ENCODE peak calls at places on chromosome 21, in ten cellular contexts. V is CD4-positive, alpha-beta memory T cell; C is transverse colon; X is kidney epithelial cell; L is aorta; Q is PC-9; H is right lobe of liver; Y is endothelial cell of umbilical vein; D is psoas muscle; K is SK-N-SH. S is an unnamed sample. For H3K36me3, the result is how much of the 10 kb centered on the place peaks cover.

GRCh38 chr21:34567574-34567973 is 47.3 kb downstream of the RCAN1 start:
- DNase-seq in V (no peak), C (no peak), X (no peak), L (no peak), Q (no peak), H (no peak), Y (no peak), D (no peak), K (no peak), S (no peak)

GRCh38 chr21:27424601-27425000 is 457.7 kb upstream of the ADAMTS5 start:
- DNase-seq in V (no peak), C (no peak), X (no peak), L (no peak), Q (no peak), H (no peak), Y (no peak), D (no peak), K (no peak), S (no peak)

GRCh38 chr21:16113052-16113715 is 383.4 kb downstream of the USP25 start:
- DNase-seq in V (no peak), C (no peak), X (no peak), L (no peak), Q (no peak), H (no peak), Y (no peak), D (no peak), K (no peak), S (no peak)

GRCh38 chr21:34639882-34640788 is 25.2 kb upstream of the RCAN1 start:
- DNase-seq in V (peak), C (no peak), X (no peak), L (no peak), Q (no peak), H (no peak), Y (no peak), D (no peak), K (no peak), S (peak)

GRCh38 chr21:7957713-7958064 is 2563.7 kb upstream of the TPTE start:
- DNase-seq in V (no peak), C (no peak), X (no peak), L (no peak), Q (no peak), H (no peak), Y (no peak), D (no peak), K (no peak), S (no peak)

GRCh38 chr21:34743831-34744230 is 75.0 kb downstream of the CLIC6 start:
- DNase-seq in V (no peak), C (peak), X (no peak), L (peak), Q (peak), H (no peak), Y (no peak), D (peak), K (no peak), S (peak)

GRCh38 chr21:31143021-31143420 is 104.7 kb upstream of the KRTAP19-8 start:
- DNase-seq in V (no peak), C (no peak), X (no peak), L (no peak), Q (no peak), H (no peak), Y (no peak), D (no peak), K (no peak), S (no peak)

GRCh38 chr21:33968082-33968997 is 52.7 kb upstream of the ATP5PO start:
- DNase-seq in V (no peak), C (peak), X (no peak), L (no peak), Q (no peak), H (no peak), Y (peak), D (no peak), K (no peak), S (no peak)

GRCh38 chr21:31182231-31183129 is 144.2 kb upstream of the KRTAP19-8 start:
- DNase-seq in V (peak), C (no peak), X (no peak), L (no peak), Q (no peak), H (no peak), Y (no peak), D (no peak), K (no peak), S (no peak)

GRCh38 chr21:34027727-34028461 is 45.5 kb upstream of the MRPS6 start:
- DNase-seq in V (no peak), C (no peak), X (no peak), L (no peak), Q (no peak), H (no peak), Y (no peak), D (no peak), K (no peak), S (no peak)

GRCh38 chr21:17797967-17798366 is 21.2 kb downstream of the C21orf91 start:
- DNase-seq in V (no peak), C (no peak), X (no peak), L (no peak), Q (no peak), H (no peak), Y (no peak), D (no peak), K (no peak), S (no peak)

GRCh38 chr21:25350056-25350455 is 257.2 kb downstream of the MRPL39 start:
- DNase-seq in V (no peak), C (no peak), X (no peak), L (no peak), Q (no peak), H (no peak), Y (peak), D (no peak), K (peak), S (no peak)

GRCh38 chr21:15080504-15080903 is 15.7 kb upstream of the NRIP1 start:
- DNase-seq in V (no peak), C (no peak), X (no peak), L (no peak), Q (no peak), H (no peak), Y (no peak), D (no peak), K (peak), S (no peak)

GRCh38 chr21:26736449-26736848 is 108.8 kb downstream of the ADAMTS1 start:
- DNase-seq in V (no peak), C (no peak), X (no peak), L (no peak), Q (no peak), H (no peak), Y (no peak), D (no peak), K (no peak), S (no peak)

GRCh38 chr21:33892853-33893252 is 22.8 kb downstream of the ATP5PO start:
- DNase-seq in V (no peak), C (no peak), X (no peak), L (peak), Q (no peak), H (no peak), Y (no peak), D (no peak), K (peak), S (no peak)

GRCh38 chr21:24265987-24266386 is 1341.3 kb downstream of the MRPL39 start:
- DNase-seq in V (no peak), C (no peak), X (no peak), L (no peak), Q (no peak), H (no peak), Y (no peak), D (no peak), K (peak), S (no peak)

GRCh38 chr21:27681038-27681437 is 714.1 kb upstream of the ADAMTS5 start:
- DNase-seq in V (no peak), C (no peak), X (no peak), L (no peak), Q (no peak), H (no peak), Y (peak), D (no peak), K (no peak), S (no peak)

GRCh38 chr21:8989883-8990325 is 1531.5 kb upstream of the TPTE start:
- DNase-seq in V (no peak), C (no peak), X (no peak), L (peak), Q (peak), H (no peak), Y (peak), D (no peak), K (no peak), S (peak)

GRCh38 chr21:28705616-28706015 is 287.1 kb downstream of the LTN1 start:
- DNase-seq in V (no peak), C (no peak), X (no peak), L (no peak), Q (no peak), H (no peak), Y (no peak), D (no peak), K (no peak), S (no peak)

GRCh38 chr21:29189358-29189757 is 58.9 kb downstream of the MAP3K7CL start:
- DNase-seq in V (no peak), C (no peak), X (no peak), L (no peak), Q (peak), H (no peak), Y (no peak), D (no peak), K (no peak), S (no peak)

GRCh38 chr21:31198575-31198974 is 145.5 kb downstream of the TIAM1 start:
- DNase-seq in V (peak), C (no peak), X (no peak), L (no peak), Q (peak), H (no peak), Y (peak), D (no peak), K (peak), S (peak)

GRCh38 chr21:31332525-31332924 is 11.5 kb downstream of the TIAM1 start:
- DNase-seq in V (no peak), C (no peak), X (no peak), L (no peak), Q (no peak), H (no peak), Y (no peak), D (no peak), K (no peak), S (no peak)

GRCh38 chr21:25323356-25323949 is 283.8 kb downstream of the MRPL39 start:
- DNase-seq in V (no peak), C (no peak), X (no peak), L (no peak), Q (no peak), H (no peak), Y (peak), D (no peak), K (no peak), S (no peak)

GRCh38 chr21:15669247-15669646 is 60.5 kb upstream of the USP25 start:
- DNase-seq in V (no peak), C (no peak), X (no peak), L (no peak), Q (peak), H (no peak), Y (no peak), D (no peak), K (no peak), S (no peak)

GRCh38 chr21:28439852-28440251 is 552.8 kb downstream of the LTN1 start:
- DNase-seq in V (no peak), C (no peak), X (no peak), L (no peak), Q (no peak), H (no peak), Y (no peak), D (no peak), K (no peak), S (no peak)

DNA sequence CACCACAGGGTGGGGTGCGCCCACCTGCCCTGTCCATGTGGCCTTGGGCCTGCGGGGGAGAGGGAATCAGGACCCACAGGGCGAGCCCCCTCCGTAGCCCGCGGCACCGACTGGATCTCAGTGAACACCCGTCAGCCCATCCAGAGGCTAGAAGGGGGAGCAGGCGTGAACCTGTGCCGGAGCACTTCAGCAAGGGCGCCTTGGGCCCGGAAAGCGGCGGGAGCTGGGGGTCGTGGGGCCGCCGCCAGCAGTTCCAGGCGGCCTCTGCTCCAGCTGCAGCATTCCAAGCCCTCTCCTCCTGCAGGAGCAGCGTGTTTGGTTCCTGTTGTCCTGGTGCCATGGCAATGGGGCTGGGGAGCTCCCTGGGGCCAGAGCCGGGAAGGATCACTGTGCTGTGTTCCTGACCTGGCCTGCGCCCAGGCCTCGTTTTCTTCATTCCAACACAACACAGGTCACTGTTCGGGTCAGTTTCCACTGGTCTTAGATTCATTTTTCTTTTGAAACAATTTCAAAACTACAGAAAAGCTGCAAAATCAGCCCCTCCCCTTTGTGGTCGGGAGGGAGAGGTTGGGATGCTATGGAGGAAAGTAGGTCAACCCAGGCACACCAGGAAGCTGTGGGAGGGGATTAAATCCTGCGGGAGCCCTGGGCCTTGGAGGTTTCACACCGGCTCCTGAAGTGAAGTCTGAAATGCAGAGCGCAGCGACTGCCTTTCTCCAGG is 18.8 kb downstream of the SLX9 start:
- DNase-seq in V (no peak), C (peak), X (no peak), L (peak), Q (no peak), H (peak), Y (peak), D (peak), K (peak), S (peak)
- H3K36me3 ChIP-seq in V (under half), C (under half), X (under half), L (under half), Q (under half), H (under half), Y (under half), D (under half), K (under half), S (under half)

GRCh38 chr21:39209334-39209688 is 26.1 kb upstream of the PSMG1 start:
- DNase-seq in V (no peak), C (no peak), X (no peak), L (no peak), Q (no peak), H (no peak), Y (no peak), D (no peak), K (no peak), S (no peak)
- H3K36me3 ChIP-seq in V (under half), C (under half), X (under half), L (under half), Q (under half), H (under half), Y (under half), D (under half), K (half or more), S (half or more)

GRCh38 chr21:43687566-43688395 is 28.4 kb downstream of the RRP1B start:
- DNase-seq in V (no peak), C (no peak), X (no peak), L (no peak), Q (no peak), H (no peak), Y (no peak), D (no peak), K (no peak), S (no peak)

GRCh38 chr21:43679951-43680350 is 20.6 kb downstream of the RRP1B start:
- DNase-seq in V (no peak), C (no peak), X (no peak), L (no peak), Q (no peak), H (no peak), Y (no peak), D (no peak), K (no peak), S (no peak)

GRCh38 chr21:43686811-43687565 is 27.6 kb downstream of the RRP1B start:
- DNase-seq in V (no peak), C (no peak), X (no peak), L (no peak), Q (no peak), H (no peak), Y (no peak), D (no peak), K (no peak), S (no peak)

GRCh38 chr21:43681650-43682049 is 22.3 kb downstream of the RRP1B start:
- DNase-seq in V (no peak), C (no peak), X (no peak), L (no peak), Q (no peak), H (no peak), Y (no peak), D (no peak), K (no peak), S (no peak)

DNA sequence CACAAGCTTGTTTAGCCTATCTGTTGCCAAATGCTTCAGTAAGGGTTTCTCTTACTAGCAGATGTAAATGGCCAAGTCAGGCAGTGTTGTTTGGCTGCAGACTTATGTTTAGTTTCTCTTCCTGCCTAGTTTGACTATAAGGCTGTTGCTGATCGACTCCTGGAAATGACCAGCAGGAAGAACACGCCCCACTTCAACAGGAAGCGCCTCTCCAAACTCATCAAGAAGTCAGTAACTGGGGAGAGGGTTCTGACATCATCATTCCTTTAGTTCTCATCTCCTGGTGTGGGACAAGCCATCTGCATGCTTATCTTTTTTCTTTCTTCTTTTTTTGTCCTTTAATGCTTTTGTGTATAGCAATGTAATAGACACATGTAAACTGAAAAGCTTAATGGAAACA is 25.1 kb downstream of the RRP1B start:
- DNase-seq in V (no peak), C (no peak), X (no peak), L (no peak), Q (no peak), H (no peak), Y (peak), D (no peak), K (no peak), S (no peak)
- H3K36me3 ChIP-seq in V (half or more), C (under half), X (under half), L (under half), Q (under half), H (under half), Y (under half), D (under half), K (under half), S (half or more)

DNA sequence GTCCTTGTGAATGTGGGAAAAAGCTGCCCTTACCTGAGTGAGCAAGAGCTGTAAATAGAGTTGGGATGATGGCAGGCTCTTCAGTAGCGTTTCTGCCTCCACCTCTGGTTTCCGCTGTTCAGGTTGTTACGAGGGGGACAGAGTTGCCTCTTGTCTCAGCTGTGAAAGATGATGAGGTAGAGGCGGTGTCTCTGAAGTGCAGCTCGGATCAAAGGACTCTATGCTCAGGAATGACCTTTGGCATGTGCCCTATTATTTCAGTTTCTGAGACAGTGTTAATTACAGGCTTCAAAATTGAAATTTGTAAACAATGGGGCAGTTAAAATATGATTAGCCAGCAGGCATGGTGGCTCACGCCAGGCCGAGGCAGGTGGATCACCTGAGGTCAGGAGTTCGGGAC is 70.3 kb downstream of the VPS26C start:
- DNase-seq in V (no peak), C (no peak), X (no peak), L (no peak), Q (no peak), H (no peak), Y (no peak), D (no peak), K (no peak), S (no peak)
- H3K36me3 ChIP-seq in V (under half), C (under half), X (under half), L (under half), Q (under half), H (under half), Y (under half), D (under half), K (half or more), S (under half)

GRCh38 chr21:32728455-32729237 is 833 bp upstream of the SYNJ1 start:
- DNase-seq in V (no peak), C (no peak), X (no peak), L (no peak), Q (no peak), H (no peak), Y (no peak), D (no peak), K (no peak), S (no peak)

GRCh38 chr21:32732544-32732943 is 4.7 kb upstream of the SYNJ1 start:
- DNase-seq in V (no peak), C (no peak), X (no peak), L (no peak), Q (peak), H (no peak), Y (no peak), D (no peak), K (no peak), S (no peak)

GRCh38 chr21:32733356-32733755 is 5.5 kb upstream of the SYNJ1 start:
- DNase-seq in V (no peak), C (no peak), X (no peak), L (no peak), Q (no peak), H (no peak), Y (no peak), D (no peak), K (no peak), S (no peak)

GRCh38 chr21:32735524-32735923 is 7.7 kb upstream of the SYNJ1 start:
- DNase-seq in V (no peak), C (no peak), X (no peak), L (no peak), Q (no peak), H (no peak), Y (no peak), D (no peak), K (no peak), S (no peak)

DNA sequence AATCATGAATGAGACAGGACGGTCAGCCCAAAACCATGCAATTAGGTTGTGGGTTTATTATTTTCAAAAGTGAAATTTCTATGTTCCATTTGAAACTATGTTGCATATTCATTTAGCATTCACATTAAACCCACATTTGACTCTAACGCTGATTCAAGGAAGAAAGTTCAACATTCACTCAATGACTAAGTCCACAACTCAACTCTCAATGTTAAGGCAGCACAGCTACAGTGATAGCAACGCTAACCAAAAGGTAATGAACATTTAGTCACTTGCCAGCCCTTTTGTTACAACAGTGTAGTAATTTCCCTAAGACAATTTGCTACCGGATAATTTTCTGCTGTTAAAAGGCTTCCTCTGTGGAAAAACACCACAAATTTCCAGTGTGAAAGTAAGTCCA is 6.4 kb upstream of the SYNJ1 start:
- DNase-seq in V (no peak), C (no peak), X (no peak), L (no peak), Q (no peak), H (no peak), Y (no peak), D (no peak), K (no peak), S (no peak)
- H3K36me3 ChIP-seq in V (under half), C (under half), X (under half), L (under half), Q (under half), H (under half), Y (under half), D (under half), K (half or more), S (under half)

DNA sequence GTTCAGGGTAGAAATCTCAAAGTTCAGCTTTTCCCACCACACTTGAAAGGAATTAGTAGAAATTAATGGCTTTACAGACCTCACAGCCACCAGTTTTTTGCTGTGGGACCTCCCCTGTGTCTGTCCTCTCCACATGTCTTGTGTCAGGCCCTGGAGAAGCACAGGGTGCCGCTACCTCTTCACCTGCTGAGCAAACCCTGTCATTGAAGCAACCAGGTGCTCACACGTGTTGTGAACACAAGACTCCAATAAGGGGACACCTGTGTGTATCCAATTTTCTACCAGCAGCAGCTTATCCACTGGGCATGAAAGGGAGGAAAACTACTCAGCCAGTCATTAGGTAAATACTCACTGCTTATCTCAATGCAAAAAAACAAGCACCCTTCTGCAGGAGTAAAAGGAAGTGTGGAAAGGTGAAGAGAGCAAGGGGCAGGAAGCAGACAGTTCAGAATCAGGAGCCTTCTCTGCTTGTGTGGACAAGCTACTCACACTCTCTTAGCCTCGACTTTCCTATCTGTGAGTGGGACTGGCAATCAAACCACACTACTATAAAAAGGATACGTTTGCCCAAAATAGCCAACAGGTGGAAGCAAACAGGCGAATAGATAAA is 148.8 kb downstream of the ETS2 start:
- DNase-seq in V (no peak), C (peak), X (no peak), L (no peak), Q (no peak), H (no peak), Y (peak), D (no peak), K (no peak), S (no peak)
- H3K36me3 ChIP-seq in V (under half), C (under half), X (under half), L (under half), Q (under half), H (under half), Y (under half), D (under half), K (under half), S (under half)